ENCODE peak calls at places on chromosomes 12 and 14, in nine cellular contexts. Z is right lobe of liver; J is effector memory CD4-positive, alpha-beta T cell; L is thoracic aorta; X is HCT116; P is thyroid gland; V is left lung; T is tibial artery; E is PC-9. U is an unnamed sample.

GRCh38 chr12:131561891-131562684 is 148.8 kb upstream of the SFSWAP start:
- DNase-seq in Z (no peak), J (no peak), L (no peak), X (no peak), P (peak), V (no peak), T (no peak), E (no peak), U (no peak)

GRCh38 chr12:132201391-132202120 is 57.3 kb downstream of the NOC4L start:
- DNase-seq in Z (no peak), J (no peak), L (no peak), X (no peak), P (no peak), V (peak), T (no peak), E (no peak), U (no peak)

GRCh38 chr12:130127527-130127908 is 34.7 kb upstream of the FZD10 start:
- DNase-seq in Z (no peak), J (no peak), L (no peak), X (no peak), P (peak), V (no peak), T (peak), E (no peak), U (no peak)

GRCh38 chr12:21296751-21297406 is 37.8 kb downstream of the SLCO1A2 start:
- DNase-seq in Z (no peak), J (no peak), L (no peak), X (no peak), P (peak), V (no peak), T (no peak), E (no peak), U (no peak)

GRCh38 chr12:130068741-130069140 is 93.5 kb upstream of the FZD10 start:
- DNase-seq in Z (no peak), J (no peak), L (no peak), X (no peak), P (no peak), V (no peak), T (no peak), E (no peak), U (no peak)

GRCh38 chr14:81396108-81396507 is 4.0 kb downstream of the STON2 start:
- DNase-seq in Z (no peak), J (no peak), L (no peak), X (no peak), P (no peak), V (no peak), T (no peak), E (no peak), U (no peak)

GRCh38 chr12:49518914-49519573 is 19.8 kb upstream of the KCNH3 start:
- DNase-seq in Z (no peak), J (no peak), L (no peak), X (no peak), P (no peak), V (no peak), T (no peak), E (no peak), U (no peak)

GRCh38 chr12:66168410-66168809 is 1.4 kb downstream of the TMBIM4 start:
- DNase-seq in Z (no peak), J (no peak), L (no peak), X (no peak), P (no peak), V (no peak), T (no peak), E (no peak), U (no peak)

GRCh38 chr12:22271036-22271435 is 63.5 kb downstream of the ST8SIA1 start:
- DNase-seq in Z (no peak), J (no peak), L (no peak), X (no peak), P (no peak), V (no peak), T (no peak), E (no peak), U (no peak)

GRCh38 chr14:50932592-50933500 is 11.4 kb downstream of the PYGL start:
- DNase-seq in Z (no peak), J (no peak), L (no peak), X (no peak), P (no peak), V (no peak), T (no peak), E (no peak), U (no peak)

GRCh38 chr12:69154585-69155363 is 84.6 kb upstream of the CPSF6 start:
- DNase-seq in Z (peak), J (peak), L (peak), X (peak), P (peak), V (no peak), T (peak), E (peak), U (peak)

GRCh38 chr12:12024958-12025682 is 45.6 kb upstream of the BCL2L14 start:
- DNase-seq in Z (no peak), J (no peak), L (no peak), X (no peak), P (no peak), V (no peak), T (no peak), E (no peak), U (no peak)

GRCh38 chr14:55291480-55292081 is 20.4 kb downstream of the FBXO34 start:
- DNase-seq in Z (no peak), J (no peak), L (no peak), X (no peak), P (no peak), V (no peak), T (no peak), E (no peak), U (no peak)

GRCh38 chr14:55285048-55285652 is 13.9 kb downstream of the FBXO34 start:
- DNase-seq in Z (no peak), J (no peak), L (no peak), X (no peak), P (peak), V (no peak), T (no peak), E (no peak), U (no peak)

GRCh38 chr14:55288439-55288838 is 17.2 kb downstream of the FBXO34 start:
- DNase-seq in Z (no peak), J (no peak), L (no peak), X (no peak), P (no peak), V (no peak), T (no peak), E (no peak), U (no peak)
- H3K4me3 ChIP-seq in Z (no peak), J (no peak), L (no peak), X (no peak), P (no peak), V (no peak), T (no peak), E (no peak), U (no peak)

GRCh38 chr12:15208871-15209656 is 12.2 kb downstream of the RERG start:
- DNase-seq in Z (no peak), J (no peak), L (no peak), X (no peak), P (no peak), V (no peak), T (no peak), E (no peak), U (no peak)
- H3K27ac ChIP-seq in Z (no peak), J (no peak), L (peak), X (no peak), P (no peak), V (peak), T (peak), E (no peak), U (peak)

DNA sequence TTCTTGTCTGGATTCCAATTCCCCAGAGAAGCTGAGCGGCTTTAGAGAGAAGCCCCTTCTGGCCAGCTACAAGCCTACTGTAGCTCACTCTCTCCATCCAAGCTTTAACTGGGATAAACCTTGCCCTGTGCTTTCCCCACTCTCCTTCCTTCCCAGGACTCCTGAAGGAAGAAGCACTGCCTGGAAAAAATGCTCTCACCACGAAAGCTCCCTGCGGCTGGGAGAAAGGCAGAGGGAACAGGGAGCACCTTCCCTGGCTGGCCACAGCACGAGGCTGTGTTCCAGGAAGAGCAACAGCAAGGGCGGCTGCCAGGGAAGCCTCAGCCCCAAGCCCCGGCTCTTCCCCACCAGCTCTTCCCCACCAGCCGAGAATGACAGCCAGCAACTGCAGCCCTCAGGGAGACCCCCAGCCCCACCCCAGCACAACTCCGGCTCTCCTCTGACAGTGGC is 40.8 kb upstream of the PNMA1 start:
- DNase-seq in Z (peak), J (no peak), L (no peak), X (no peak), P (peak), V (no peak), T (no peak), E (no peak), U (peak)
- H3K4me3 ChIP-seq in Z (no peak), J (peak), L (peak), X (no peak), P (no peak), V (peak), T (peak), E (no peak), U (peak)

GRCh38 chr12:112418596-112419268 is at the start of gene PTPN11:
- DNase-seq in Z (peak), J (peak), L (peak), X (peak), P (peak), V (peak), T (peak), E (peak), U (peak)
- H3K27ac ChIP-seq in Z (peak), J (peak), L (peak), X (peak), P (peak), V (peak), T (peak), E (peak), U (peak)

GRCh38 chr12:54993181-54993835 is 8.7 kb upstream of the TESPA1 start:
- DNase-seq in Z (peak), J (peak), L (no peak), X (peak), P (peak), V (no peak), T (no peak), E (peak), U (peak)
- H3K4me3 ChIP-seq in Z (no peak), J (no peak), L (no peak), X (no peak), P (no peak), V (no peak), T (no peak), E (no peak), U (no peak)

GRCh38 chr14:95614335-95614734 is 71.9 kb upstream of the TCL1B start:
- DNase-seq in Z (no peak), J (no peak), L (no peak), X (no peak), P (no peak), V (no peak), T (no peak), E (no peak), U (no peak)
- H3K27ac ChIP-seq in Z (no peak), J (no peak), L (no peak), X (no peak), P (no peak), V (no peak), T (no peak), E (no peak), U (no peak)

GRCh38 chr12:108831309-108831991 is 25.9 kb downstream of the SSH1 start:
- DNase-seq in Z (no peak), J (no peak), L (no peak), X (no peak), P (no peak), V (no peak), T (no peak), E (no peak), U (no peak)

GRCh38 chr12:108833757-108834472 is 23.5 kb downstream of the SSH1 start:
- DNase-seq in Z (peak), J (no peak), L (no peak), X (no peak), P (peak), V (no peak), T (no peak), E (no peak), U (no peak)

GRCh38 chr12:108832730-108833354 is 24.5 kb downstream of the SSH1 start:
- DNase-seq in Z (no peak), J (no peak), L (no peak), X (no peak), P (peak), V (no peak), T (no peak), E (peak), U (no peak)

GRCh38 chr12:108833355-108833733 is 24.0 kb downstream of the SSH1 start:
- DNase-seq in Z (no peak), J (no peak), L (no peak), X (peak), P (no peak), V (no peak), T (no peak), E (peak), U (no peak)

DNA sequence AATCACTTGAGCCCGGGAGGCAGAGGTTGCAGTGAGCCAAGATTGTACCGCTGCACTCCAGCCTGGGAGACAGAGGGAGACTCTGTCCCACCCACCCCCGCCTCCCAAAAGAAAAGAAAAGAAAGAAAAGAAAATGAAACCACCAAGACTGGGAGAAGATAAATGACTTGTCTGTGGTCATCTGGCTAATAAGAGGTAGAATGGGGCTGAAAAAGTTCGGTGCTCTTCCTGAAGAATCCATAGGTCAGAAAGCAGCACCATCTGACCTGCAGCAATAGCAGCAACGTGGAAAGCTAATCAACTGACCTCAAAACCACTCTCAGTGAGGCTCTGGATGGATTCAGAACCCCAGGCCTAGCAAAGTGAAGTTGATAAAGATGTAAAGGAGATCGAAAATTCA is 25.2 kb downstream of the SSH1 start:
- DNase-seq in Z (no peak), J (no peak), L (no peak), X (no peak), P (no peak), V (no peak), T (no peak), E (no peak), U (no peak)
- H3K4me3 ChIP-seq in Z (no peak), J (no peak), L (no peak), X (no peak), P (no peak), V (no peak), T (no peak), E (no peak), U (no peak)

GRCh38 chr12:91215940-91216454 is 33.4 kb upstream of the DCN start:
- DNase-seq in Z (no peak), J (no peak), L (no peak), X (no peak), P (no peak), V (no peak), T (no peak), E (no peak), U (no peak)

GRCh38 chr12:91211869-91212268 is 29.3 kb upstream of the DCN start:
- DNase-seq in Z (no peak), J (no peak), L (no peak), X (no peak), P (no peak), V (no peak), T (no peak), E (no peak), U (no peak)

GRCh38 chr12:91210144-91210543 is 27.5 kb upstream of the DCN start:
- DNase-seq in Z (no peak), J (no peak), L (no peak), X (no peak), P (no peak), V (no peak), T (no peak), E (no peak), U (no peak)

GRCh38 chr12:91205791-91206190 is 23.2 kb upstream of the DCN start:
- DNase-seq in Z (no peak), J (no peak), L (no peak), X (no peak), P (no peak), V (no peak), T (no peak), E (no peak), U (no peak)

GRCh38 chr12:91210577-91210976 is 28.0 kb upstream of the DCN start:
- DNase-seq in Z (no peak), J (no peak), L (no peak), X (no peak), P (no peak), V (no peak), T (no peak), E (no peak), U (no peak)
- H3K27ac ChIP-seq in Z (no peak), J (no peak), L (no peak), X (no peak), P (no peak), V (no peak), T (no peak), E (no peak), U (no peak)

DNA sequence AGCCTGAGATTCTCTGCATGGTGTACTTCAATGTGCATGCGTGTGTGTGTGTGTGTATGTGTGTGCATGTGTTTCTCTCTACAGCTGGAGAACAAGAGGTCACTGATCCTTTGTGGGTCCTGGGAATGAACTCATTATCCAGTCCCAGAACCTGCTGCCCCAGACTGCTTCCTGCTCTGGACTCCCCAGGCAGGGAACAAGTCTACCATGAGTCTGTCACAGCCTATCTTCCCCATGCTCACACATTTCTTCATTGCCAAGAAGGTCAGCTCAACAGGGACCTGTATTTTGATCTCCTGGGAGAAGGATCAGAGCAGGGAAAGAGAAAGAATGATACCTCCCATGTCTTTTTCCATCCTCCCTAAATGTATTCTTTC is 2.9 kb upstream of the AGAP2 start:
- DNase-seq in Z (no peak), J (no peak), L (no peak), X (no peak), P (no peak), V (no peak), T (no peak), E (no peak), U (no peak)
- H3K4me3 ChIP-seq in Z (no peak), J (peak), L (peak), X (peak), P (no peak), V (peak), T (no peak), E (no peak), U (peak)

GRCh38 chr12:14907953-14908352 is 22.3 kb upstream of the MGP start:
- DNase-seq in Z (no peak), J (no peak), L (no peak), X (no peak), P (no peak), V (no peak), T (no peak), E (no peak), U (no peak)

GRCh38 chr12:14903386-14904098 is 17.9 kb upstream of the MGP start:
- DNase-seq in Z (no peak), J (no peak), L (no peak), X (no peak), P (no peak), V (no peak), T (no peak), E (no peak), U (no peak)

GRCh38 chr12:14904854-14905253 is 19.2 kb upstream of the MGP start:
- DNase-seq in Z (no peak), J (no peak), L (no peak), X (no peak), P (no peak), V (no peak), T (no peak), E (no peak), U (no peak)

GRCh38 chr12:14905269-14906004 is 19.8 kb upstream of the MGP start:
- DNase-seq in Z (no peak), J (no peak), L (no peak), X (no peak), P (peak), V (no peak), T (no peak), E (no peak), U (no peak)

GRCh38 chr12:14906114-14906513 is 20.5 kb upstream of the MGP start:
- DNase-seq in Z (no peak), J (no peak), L (no peak), X (no peak), P (no peak), V (no peak), T (no peak), E (no peak), U (no peak)
- H3K27ac ChIP-seq in Z (no peak), J (no peak), L (peak), X (no peak), P (no peak), V (peak), T (peak), E (no peak), U (no peak)